ENCODE peak calls at places on chromosomes 4 and X, in four cellular contexts. V, D, J and S are unnamed samples. For H4K20me1, the result is how much of the 10 kb centered on the place peaks cover.

GRCh38 chrX:135275973-135276372 is 24.1 kb downstream of the ETDA start:
- DNase-seq in V (no peak), D (no peak), J (no peak), S (no peak)

GRCh38 chr4:47686294-47686872 is 151.5 kb downstream of the CORIN start:
- DNase-seq in V (peak), D (peak), J (peak), S (no peak)

GRCh38 chrX:27675493-27675892 is 85.3 kb downstream of the DCAF8L2 start:
- DNase-seq in V (peak), D (no peak), J (peak), S (peak)

GRCh38 chrX:105820247-105820646 is 2.1 kb upstream of the NRK start:
- DNase-seq in V (no peak), D (no peak), J (no peak), S (no peak)

GRCh38 chr4:152385551-152385950 is 150.3 kb downstream of the FBXW7 start:
- DNase-seq in V (peak), D (no peak), J (peak), S (no peak)

GRCh38 chr4:87985097-87985886 is 9.8 kb downstream of the SPP1 start:
- DNase-seq in V (peak), D (no peak), J (peak), S (peak)

GRCh38 chr4:176883681-176884418 is 91.1 kb upstream of the VEGFC start:
- DNase-seq in V (no peak), D (no peak), J (peak), S (peak)

GRCh38 chrX:55919367-55920221 is 202.0 kb downstream of the RRAGB start:
- DNase-seq in V (no peak), D (no peak), J (no peak), S (no peak)

GRCh38 chrX:130091976-130092522 is 18.2 kb downstream of the ELF4 start:
- DNase-seq in V (peak), D (no peak), J (no peak), S (no peak)

GRCh38 chr4:154519214-154519613 is 27.6 kb upstream of the DCHS2 start:
- DNase-seq in V (no peak), D (no peak), J (no peak), S (no peak)
- H4K20me1 ChIP-seq in V (under half), D (under half), J (under half), S (under half)

DNA sequence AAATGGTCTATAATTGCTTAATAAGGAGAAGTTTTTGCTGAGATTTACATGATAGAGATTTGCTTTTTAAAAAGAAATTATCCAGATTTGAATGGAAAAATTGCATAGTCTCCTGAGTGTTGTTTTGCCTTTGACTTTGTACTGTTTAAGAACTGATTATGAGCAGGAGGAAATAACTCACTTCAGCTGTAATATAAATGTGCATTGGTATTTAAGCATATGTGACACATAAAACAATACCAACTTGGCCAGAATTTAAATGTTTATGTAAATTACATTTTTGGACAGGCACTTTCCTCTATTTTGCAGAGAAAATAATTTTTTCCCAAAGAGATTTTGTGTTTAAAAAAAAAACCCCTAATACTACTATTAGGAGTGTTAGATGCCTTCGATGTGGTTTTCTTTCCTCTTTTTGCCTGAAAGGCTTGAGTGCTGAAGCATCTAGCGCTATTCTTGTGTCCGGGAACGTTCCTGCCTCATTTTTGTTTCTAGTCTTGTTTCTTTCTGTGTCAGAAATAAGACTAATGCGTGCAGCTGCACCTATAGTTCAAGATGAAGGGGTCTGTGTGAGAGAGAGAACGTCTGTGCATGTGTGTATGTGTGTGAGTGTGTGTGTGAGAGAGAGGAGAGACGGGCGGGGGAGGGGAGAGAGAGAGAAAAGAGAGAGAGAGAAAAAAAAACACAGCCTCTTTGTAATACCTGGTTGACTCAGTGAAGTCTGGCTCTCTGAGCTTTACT is 60.8 kb downstream of the TBL1X start:
- DNase-seq in V (no peak), D (no peak), J (peak), S (peak)
- H4K20me1 ChIP-seq in V (under half), D (under half), J (under half), S (under half)

DNA sequence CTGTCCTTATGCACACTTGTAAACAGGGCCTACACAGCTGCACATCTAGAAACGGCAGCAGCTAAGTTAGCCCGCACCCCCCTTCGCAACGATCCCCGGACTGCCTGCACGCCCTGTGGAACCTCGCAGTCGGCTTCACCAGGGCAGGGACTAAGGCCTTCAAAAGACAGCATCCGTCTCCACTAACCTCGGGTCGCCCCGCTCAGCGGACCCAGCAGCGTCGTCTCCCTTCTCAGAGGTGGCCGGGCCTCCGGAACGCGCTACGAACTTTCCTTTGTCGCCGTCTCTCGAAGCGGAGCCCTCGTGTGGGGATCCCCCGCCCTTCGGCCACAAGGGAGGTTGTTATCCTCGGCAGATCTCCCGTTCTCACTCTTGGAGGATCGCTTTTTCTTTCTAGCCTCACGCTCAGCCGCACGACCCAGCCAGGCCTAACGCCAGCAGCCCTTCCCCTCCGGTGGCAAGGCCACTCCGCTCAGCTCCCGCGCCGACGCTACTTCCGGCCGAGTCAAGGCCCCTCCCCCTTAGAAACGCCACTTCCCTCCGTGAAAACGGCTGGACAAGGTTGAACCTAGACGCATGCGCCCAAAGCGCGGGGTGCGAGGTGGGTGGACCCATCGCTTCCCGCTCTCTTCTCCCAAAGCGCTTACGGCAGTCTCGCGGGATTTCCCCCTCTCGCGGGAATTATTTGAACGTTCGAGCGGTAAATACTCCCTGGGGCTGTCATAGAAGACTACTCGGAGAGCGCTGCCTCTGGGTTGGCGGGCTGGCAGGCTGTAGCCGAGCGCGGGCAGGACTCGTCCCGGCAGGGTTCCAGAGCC is at the start of the genes DCAF16 and NCAPG:
- DNase-seq in V (peak), D (peak), J (peak), S (peak)
- H4K20me1 ChIP-seq in V (under half), D (under half), J (under half), S (under half)

GRCh38 chr4:2489841-2490552 is 21.1 kb downstream of the RNF4 start:
- DNase-seq in V (no peak), D (no peak), J (no peak), S (no peak)
- H4K20me1 ChIP-seq in V (half or more), D (under half), J (half or more), S (half or more)